ENCODE peak calls at places on chromosomes 4 and X, in five cellular contexts. One of them, this sample, is unnamed.
A peak's percentile ranks its signal among the peaks of the same experiment; 100 is the strongest.

GRCh38 chrX:104922206-104922621 is 298.3 kb downstream of the TEX13A start:
- DNase-seq in A549: peak; percentile 10
- DNase-seq in ovary: peak; percentile 55
- DNase-seq in stomach: peak; percentile 75
- DNase-seq in spleen: peak; percentile 77
- DNase-seq in this sample: peak; percentile 10

GRCh38 chrX:115494133-115494532 is 66.8 kb upstream of the PLS3 start:
- DNase-seq in A549: no peak
- DNase-seq in ovary: no peak
- DNase-seq in stomach: no peak
- DNase-seq in spleen: no peak
- DNase-seq in this sample: no peak

GRCh38 chr4:137635108-137635507 is 102.8 kb upstream of the PCDH18 start:
- DNase-seq in A549: no peak
- DNase-seq in ovary: no peak
- DNase-seq in stomach: no peak
- DNase-seq in spleen: no peak
- DNase-seq in this sample: no peak

GRCh38 chr4:86302242-86302641 is 57.6 kb downstream of the MAPK10 start:
- DNase-seq in A549: no peak
- DNase-seq in ovary: no peak
- DNase-seq in stomach: no peak
- DNase-seq in spleen: no peak
- DNase-seq in this sample: no peak

GRCh38 chr4:89823416-89823815 is 13.5 kb downstream of the SNCA start:
- DNase-seq in A549: no peak
- DNase-seq in ovary: no peak
- DNase-seq in stomach: no peak
- DNase-seq in spleen: no peak
- DNase-seq in this sample: no peak

GRCh38 chr4:40180356-40180755 is 16.5 kb upstream of the RHOH start:
- DNase-seq in A549: no peak
- DNase-seq in ovary: no peak
- DNase-seq in stomach: no peak
- DNase-seq in spleen: no peak
- DNase-seq in this sample: no peak

GRCh38 chr4:4995103-4995761 is 24.0 kb downstream of the CYTL1 start:
- DNase-seq in A549: peak; percentile 69
- DNase-seq in ovary: peak; percentile 78
- DNase-seq in stomach: peak; percentile 78
- DNase-seq in spleen: peak; percentile 87
- DNase-seq in this sample: peak; percentile 32

GRCh38 chrX:17497193-17497592 is 122.2 kb downstream of the NHS start:
- DNase-seq in A549: no peak
- DNase-seq in ovary: no peak
- DNase-seq in stomach: no peak
- DNase-seq in spleen: no peak
- DNase-seq in this sample: no peak

GRCh38 chr4:17336524-17336941 is 175.4 kb downstream of the QDPR start:
- DNase-seq in A549: no peak
- DNase-seq in ovary: no peak
- DNase-seq in stomach: no peak
- DNase-seq in spleen: peak; percentile 83
- DNase-seq in this sample: no peak

GRCh38 chr4:169270156-169270809 is 473 bp downstream of the SH3RF1 start:
- DNase-seq in A549: peak; percentile 28
- DNase-seq in ovary: peak; percentile 67
- DNase-seq in stomach: peak; percentile 71
- DNase-seq in spleen: peak; percentile 87
- DNase-seq in this sample: peak; percentile 44

GRCh38 chrX:13489451-13489850 is 80.0 kb upstream of the EGFL6 start:
- DNase-seq in A549: no peak
- DNase-seq in ovary: no peak
- DNase-seq in stomach: peak; percentile 56
- DNase-seq in spleen: no peak
- DNase-seq in this sample: peak; percentile 21

GRCh38 chr4:184583738-184584502 is 65.3 kb downstream of the CASP3 start:
- DNase-seq in A549: no peak
- DNase-seq in ovary: no peak
- DNase-seq in stomach: no peak
- DNase-seq in spleen: no peak
- DNase-seq in this sample: no peak

GRCh38 chrX:30141966-30142365 is 73.4 kb upstream of the MAGEB2 start:
- DNase-seq in A549: peak; percentile 3
- DNase-seq in ovary: no peak
- DNase-seq in stomach: no peak
- DNase-seq in spleen: no peak
- DNase-seq in this sample: no peak

GRCh38 chrX:104310657-104311056 is 55.9 kb upstream of the ESX1 start:
- DNase-seq in A549: no peak
- DNase-seq in ovary: no peak
- DNase-seq in stomach: no peak
- DNase-seq in spleen: no peak
- DNase-seq in this sample: no peak

GRCh38 chr4:53987761-53988171 is 76.6 kb downstream of the CHIC2 start:
- DNase-seq in A549: no peak
- DNase-seq in ovary: no peak
- DNase-seq in stomach: no peak
- DNase-seq in spleen: no peak
- DNase-seq in this sample: no peak

GRCh38 chr4:163623787-163624186 is 129.3 kb downstream of the TMA16 start:
- DNase-seq in A549: no peak
- DNase-seq in ovary: no peak
- DNase-seq in stomach: no peak
- DNase-seq in spleen: no peak
- DNase-seq in this sample: no peak

GRCh38 chr4:40321671-40322131 is 13.4 kb upstream of the CHRNA9 start:
- DNase-seq in A549: no peak
- DNase-seq in ovary: no peak
- DNase-seq in stomach: no peak
- DNase-seq in spleen: no peak
- DNase-seq in this sample: no peak

GRCh38 chr4:81565137-81565870 is 93.6 kb upstream of the RASGEF1B start:
- DNase-seq in A549: no peak
- DNase-seq in ovary: peak; percentile 51
- DNase-seq in stomach: peak; percentile 81
- DNase-seq in spleen: peak; percentile 83
- DNase-seq in this sample: peak; percentile 41

GRCh38 chr4:114922582-114922912 is 190.9 kb downstream of the NDST4 start:
- DNase-seq in A549: no peak
- DNase-seq in ovary: no peak
- DNase-seq in stomach: no peak
- DNase-seq in spleen: no peak
- DNase-seq in this sample: no peak

GRCh38 chr4:182062936-182063335 is 180.3 kb upstream of the TENM3 start:
- DNase-seq in A549: no peak
- DNase-seq in ovary: no peak
- DNase-seq in stomach: no peak
- DNase-seq in spleen: no peak
- DNase-seq in this sample: no peak

GRCh38 chr4:87739494-87739893 is 59.9 kb upstream of the IBSP start:
- DNase-seq in A549: no peak
- DNase-seq in ovary: no peak
- DNase-seq in stomach: no peak
- DNase-seq in spleen: no peak
- DNase-seq in this sample: no peak

GRCh38 chr4:155530290-155530689 is 136.4 kb upstream of the GUCY1A1 start:
- DNase-seq in A549: no peak
- DNase-seq in ovary: no peak
- DNase-seq in stomach: no peak
- DNase-seq in spleen: no peak
- DNase-seq in this sample: no peak

GRCh38 chrX:115689931-115690330 is 129.0 kb downstream of the PLS3 start:
- DNase-seq in A549: no peak
- DNase-seq in ovary: no peak
- DNase-seq in stomach: no peak
- DNase-seq in spleen: no peak
- DNase-seq in this sample: no peak

GRCh38 chrX:135973025-135973547 is 702 bp downstream of the MMGT1 start:
- DNase-seq in A549: peak; percentile 31
- DNase-seq in ovary: no peak
- DNase-seq in stomach: no peak
- DNase-seq in spleen: no peak
- DNase-seq in this sample: peak; percentile 14

GRCh38 chrX:10582945-10583344 is 37.4 kb downstream of the MID1 start:
- DNase-seq in A549: no peak
- DNase-seq in ovary: no peak
- DNase-seq in stomach: no peak
- DNase-seq in spleen: no peak
- DNase-seq in this sample: no peak

GRCh38 chrX:106698693-106699092 is 27.8 kb upstream of the RNF128 start:
- DNase-seq in A549: no peak
- DNase-seq in ovary: no peak
- DNase-seq in stomach: no peak
- DNase-seq in spleen: no peak
- DNase-seq in this sample: no peak

GRCh38 chr4:170853422-170854021 is 763.8 kb upstream of the AADAT start:
- DNase-seq in A549: no peak
- DNase-seq in ovary: peak; percentile 60
- DNase-seq in stomach: peak; percentile 44
- DNase-seq in spleen: no peak
- DNase-seq in this sample: no peak

GRCh38 chr4:79294064-79294463 is 31.8 kb downstream of the NAA11 start:
- DNase-seq in A549: no peak
- DNase-seq in ovary: no peak
- DNase-seq in stomach: no peak
- DNase-seq in spleen: no peak
- DNase-seq in this sample: no peak

GRCh38 chrX:68833448-68833805 is 4.6 kb downstream of the EFNB1 start:
- DNase-seq in A549: no peak
- DNase-seq in ovary: no peak
- DNase-seq in stomach: no peak
- DNase-seq in spleen: no peak
- DNase-seq in this sample: no peak

GRCh38 chrX:68833855-68834331 is 5.1 kb downstream of the EFNB1 start:
- DNase-seq in A549: no peak
- DNase-seq in ovary: no peak
- DNase-seq in stomach: no peak
- DNase-seq in spleen: no peak
- DNase-seq in this sample: no peak

GRCh38 chrX:68832101-68832416 is 3.2 kb downstream of the EFNB1 start:
- DNase-seq in A549: no peak
- DNase-seq in ovary: peak; percentile 61
- DNase-seq in stomach: peak; percentile 45
- DNase-seq in spleen: no peak
- DNase-seq in this sample: no peak

GRCh38 chrX:68831405-68832100 is 2.7 kb downstream of the EFNB1 start:
- DNase-seq in A549: no peak
- DNase-seq in ovary: no peak
- DNase-seq in stomach: no peak
- DNase-seq in spleen: no peak
- DNase-seq in this sample: no peak

GRCh38 chrX:68832516-68833447 is 4.0 kb downstream of the EFNB1 start:
- DNase-seq in A549: no peak
- DNase-seq in ovary: no peak
- DNase-seq in stomach: no peak
- DNase-seq in spleen: no peak
- DNase-seq in this sample: no peak
- H3K4me3 ChIP-seq in A549: no peak overlapping the region
- H3K4me3 ChIP-seq in ovary: peak overlapping the region; percentile 54
- H3K4me3 ChIP-seq in stomach: peak overlapping the region; percentile 71
- H3K4me3 ChIP-seq in spleen: peak overlapping the region; percentile 67
- H3K4me3 ChIP-seq in this sample: peak overlapping the region; percentile 74

GRCh38 chr4:119299221-119300071 is 22.5 kb downstream of the FABP2 start:
- DNase-seq in A549: no peak
- DNase-seq in ovary: no peak
- DNase-seq in stomach: no peak
- DNase-seq in spleen: no peak
- DNase-seq in this sample: no peak
- TF ChIP-seq POLR2A in A549: no peak
- TF ChIP-seq POLR2A in ovary: no peak
- TF ChIP-seq POLR2A in stomach: no peak
- TF ChIP-seq POLR2A in spleen: no peak
- TF ChIP-seq POLR2A in this sample: no peak

GRCh38 chr4:128877934-128878333 is 68.4 kb downstream of the JADE1 start:
- DNase-seq in A549: no peak
- DNase-seq in ovary: no peak
- DNase-seq in stomach: no peak
- DNase-seq in spleen: no peak
- DNase-seq in this sample: no peak

GRCh38 chr4:128879971-128880370 is 70.5 kb downstream of the JADE1 start:
- DNase-seq in A549: no peak
- DNase-seq in ovary: no peak
- DNase-seq in stomach: no peak
- DNase-seq in spleen: no peak
- DNase-seq in this sample: no peak

GRCh38 chr4:128871948-128872347 is 62.4 kb downstream of the JADE1 start:
- DNase-seq in A549: peak; percentile 10
- DNase-seq in ovary: no peak
- DNase-seq in stomach: no peak
- DNase-seq in spleen: no peak
- DNase-seq in this sample: no peak

GRCh38 chr4:128879283-128879682 is 69.8 kb downstream of the JADE1 start:
- DNase-seq in A549: no peak
- DNase-seq in ovary: no peak
- DNase-seq in stomach: no peak
- DNase-seq in spleen: no peak
- DNase-seq in this sample: no peak

GRCh38 chr4:128876194-128876593 is 66.7 kb downstream of the JADE1 start:
- DNase-seq in A549: no peak
- DNase-seq in ovary: no peak
- DNase-seq in stomach: no peak
- DNase-seq in spleen: no peak
- DNase-seq in this sample: no peak
- H3K4me3 ChIP-seq in A549: no peak overlapping the region
- H3K4me3 ChIP-seq in ovary: no peak overlapping the region
- H3K4me3 ChIP-seq in stomach: no peak overlapping the region
- H3K4me3 ChIP-seq in spleen: no peak overlapping the region
- H3K4me3 ChIP-seq in this sample: no peak overlapping the region

DNA sequence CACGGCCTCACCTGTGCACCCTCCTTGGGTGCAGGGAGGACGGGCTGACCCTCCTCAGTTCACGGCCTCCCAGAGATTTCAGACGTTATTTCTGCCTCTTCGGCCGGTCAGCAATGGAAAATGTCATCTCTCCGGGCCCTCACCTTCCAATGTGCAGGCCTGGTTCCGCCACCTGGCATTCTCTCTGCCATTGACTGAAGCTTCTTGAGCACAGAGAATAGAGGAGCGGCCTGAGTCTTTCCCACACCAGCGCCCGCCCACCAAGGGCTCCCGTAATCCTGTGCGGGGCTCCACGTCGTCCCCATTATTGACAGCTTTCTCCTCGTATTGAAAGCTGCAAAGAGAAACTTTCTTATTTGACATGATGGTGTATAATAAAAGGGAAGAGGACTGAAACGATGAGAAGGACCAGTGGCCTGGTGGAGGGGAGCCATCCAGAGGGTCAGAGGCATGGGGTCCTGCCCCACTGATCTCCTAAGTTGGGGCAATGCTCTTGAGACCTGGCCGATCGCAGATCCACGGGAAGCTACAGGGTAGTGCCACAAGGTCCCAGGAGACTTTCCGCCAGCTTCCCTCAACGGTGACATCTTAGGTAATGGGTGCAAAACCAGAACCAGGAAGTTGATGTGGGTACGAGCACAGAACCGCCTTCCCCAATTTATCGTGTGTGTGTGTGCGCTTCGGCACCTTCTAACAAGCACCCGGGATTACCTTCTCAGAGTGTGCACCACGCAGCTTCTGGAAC is 20.6 kb downstream of the HTRA3 start:
- DNase-seq in A549: no peak
- DNase-seq in ovary: peak; percentile 17
- DNase-seq in stomach: no peak
- DNase-seq in spleen: peak; percentile 58
- DNase-seq in this sample: peak; percentile 6
- TF ChIP-seq POLR2A in A549: no peak
- TF ChIP-seq POLR2A in ovary: no peak
- TF ChIP-seq POLR2A in stomach: no peak
- TF ChIP-seq POLR2A in spleen: no peak
- TF ChIP-seq POLR2A in this sample: no peak

This sample was measured in gastrocnemius medialis.